ENCODE peak calls at places on chromosomes 11 and 22, in eight cellular contexts. H, W, X, C, S, D, P and Z are unnamed samples.

GRCh38 chr22:40212126-40212525 is 34.4 kb downstream of the TNRC6B start:
- DNase-seq in C (no peak), W (no peak), H (no peak), S (no peak), P (no peak), X (no peak), D (no peak), Z (no peak)

GRCh38 chr11:62501432-62501891 is 45.1 kb downstream of the AHNAK start:
- DNase-seq in W (no peak), H (no peak), X (peak), C (no peak), P (no peak), S (no peak), D (no peak), Z (no peak)

GRCh38 chr11:71183878-71184277 is 68.5 kb downstream of the SHANK2 start:
- DNase-seq in D (no peak), S (no peak), X (no peak), C (no peak), W (no peak), H (no peak), P (no peak), Z (no peak)

GRCh38 chr11:10233581-10233980 is 60.4 kb downstream of the SBF2 start:
- DNase-seq in C (no peak), H (no peak), D (no peak), W (peak), S (no peak), P (no peak), X (no peak), Z (no peak)

GRCh38 chr11:32092581-32093170 is 1.8 kb downstream of the RCN1 start:
- DNase-seq in W (no peak), C (no peak), P (no peak), S (no peak), D (no peak), H (no peak), X (no peak), Z (no peak)

GRCh38 chr11:96264364-96264763 is 78.6 kb downstream of the MAML2 start:
- DNase-seq in W (no peak), C (no peak), P (no peak), X (no peak), S (no peak), D (no peak), H (no peak), Z (no peak)

GRCh38 chr11:913043-913442 is 2.4 kb upstream of the CHID1 start:
- DNase-seq in C (no peak), P (no peak), W (no peak), S (no peak), D (no peak), H (no peak), X (no peak), Z (no peak)

GRCh38 chr11:19844806-19845205 is 132.2 kb downstream of the NAV2 start:
- DNase-seq in D (no peak), X (no peak), H (no peak), S (no peak), P (no peak), W (no peak), C (no peak), Z (no peak)

GRCh38 chr11:65426839-65427690 is 4.5 kb downstream of the NEAT1 start:
- DNase-seq in P (peak), X (peak), H (peak), W (peak), S (peak), C (no peak), D (no peak), Z (no peak)

GRCh38 chr11:1227551-1228182 is 4.8 kb downstream of the MUC5B start:
- DNase-seq in P (no peak), S (no peak), X (no peak), W (no peak), H (no peak), C (no peak), D (no peak), Z (no peak)

GRCh38 chr11:134654161-134654915 is 242.3 kb upstream of the B3GAT1 start:
- DNase-seq in S (no peak), D (no peak), X (no peak), C (no peak), H (peak), P (peak), W (no peak), Z (no peak)

GRCh38 chr22:27835446-27835845 is 33.9 kb upstream of the MN1 start:
- DNase-seq in X (no peak), D (no peak), C (no peak), W (peak), S (no peak), P (no peak), H (no peak), Z (no peak)

GRCh38 chr11:33257160-33257896 is at the start of gene HIPK3:
- DNase-seq in S (peak), P (peak), D (peak), X (peak), W (peak), H (peak), C (peak), Z (peak)

GRCh38 chr11:77096591-77097019 is 6.0 kb upstream of the OMP start:
- DNase-seq in X (peak), H (no peak), P (no peak), D (no peak), W (no peak), C (no peak), S (no peak), Z (no peak)

GRCh38 chr22:37282385-37282677 is at the start of gene CYTH4:
- DNase-seq in P (peak), S (peak), X (peak), H (peak), C (no peak), D (peak), W (no peak), Z (peak)

GRCh38 chr11:70549796-70550195 is 151.5 kb downstream of the CTTN start:
- DNase-seq in P (no peak), W (no peak), D (no peak), C (no peak), X (no peak), H (no peak), S (no peak), Z (no peak)

GRCh38 chr11:92383430-92383829 is 158.8 kb downstream of the FAT3 start:
- DNase-seq in H (no peak), X (no peak), W (peak), S (no peak), C (no peak), P (no peak), D (no peak), Z (no peak)

GRCh38 chr11:1829039-1829820 is 5.6 kb upstream of the SYT8 start:
- DNase-seq in H (no peak), P (no peak), X (no peak), S (no peak), W (peak), C (no peak), D (no peak), Z (no peak)